ENCODE peak calls at places on chromosomes 11 and 22, in ten cellular contexts. R, K, T, E, V, L, H, U, Q and D are unnamed samples.

GRCh38 chr11:95154514-95154913 is 64.9 kb downstream of the ENDOD1 start:
- DNase-seq in R (no peak), K (peak), T (peak), E (no peak), V (peak), L (peak), H (no peak), U (peak), Q (peak), D (no peak)

GRCh38 chr11:32385998-32386397 is 49.3 kb downstream of the WT1 start:
- DNase-seq in R (peak), K (no peak), T (peak), E (no peak), V (no peak), L (no peak), H (no peak), U (peak), Q (peak), D (no peak)

GRCh38 chr11:4886186-4886585 is 4.5 kb downstream of the OR51T1 start:
- DNase-seq in R (no peak), K (no peak), T (no peak), E (no peak), V (no peak), L (no peak), H (no peak), U (no peak), Q (no peak), D (no peak)

GRCh38 chr22:28332410-28332809 is 347.2 kb downstream of the TTC28 start:
- DNase-seq in R (no peak), K (no peak), T (no peak), E (no peak), V (no peak), L (no peak), H (no peak), U (no peak), Q (no peak), D (no peak)

GRCh38 chr22:18067548-18068341 is 10.0 kb upstream of the PEX26 start:
- DNase-seq in R (no peak), K (no peak), T (no peak), E (no peak), V (no peak), L (no peak), H (no peak), U (no peak), Q (no peak), D (no peak)

GRCh38 chr11:72750086-72750485 is 2.1 kb downstream of the ARAP1 start:
- DNase-seq in R (no peak), K (no peak), T (no peak), E (no peak), V (no peak), L (no peak), H (peak), U (no peak), Q (no peak), D (no peak)

GRCh38 chr11:65169164-65169641 is 830 bp upstream of the SPDYC start:
- DNase-seq in R (no peak), K (no peak), T (no peak), E (no peak), V (no peak), L (no peak), H (no peak), U (no peak), Q (no peak), D (no peak)

GRCh38 chr11:488992-489391 is 18.1 kb downstream of the RNH1 start:
- DNase-seq in R (no peak), K (no peak), T (no peak), E (no peak), V (no peak), L (no peak), H (no peak), U (no peak), Q (peak), D (no peak)

GRCh38 chr22:37163618-37164534 is 14.2 kb upstream of the IL2RB start:
- DNase-seq in R (no peak), K (peak), T (no peak), E (no peak), V (no peak), L (peak), H (no peak), U (no peak), Q (no peak), D (no peak)

GRCh38 chr11:59197990-59198389 is 14.7 kb downstream of the MPEG1 start:
- DNase-seq in R (peak), K (no peak), T (no peak), E (no peak), V (no peak), L (no peak), H (peak), U (peak), Q (no peak), D (no peak)

GRCh38 chr11:121889168-121889567 is 226.8 kb downstream of the BLID start:
- DNase-seq in R (no peak), K (no peak), T (no peak), E (no peak), V (no peak), L (no peak), H (no peak), U (no peak), Q (no peak), D (no peak)

GRCh38 chr11:120128392-120129172 is 9.3 kb downstream of the TRIM29 start:
- DNase-seq in R (peak), K (no peak), T (no peak), E (no peak), V (no peak), L (no peak), H (no peak), U (no peak), Q (no peak), D (peak)

GRCh38 chr11:15095736-15096228 is 18.9 kb upstream of the INSC start:
- DNase-seq in R (peak), K (no peak), T (no peak), E (no peak), V (no peak), L (no peak), H (no peak), U (no peak), Q (no peak), D (no peak)

GRCh38 chr22:39292561-39293074 is 26.8 kb downstream of the RPL3 start:
- DNase-seq in R (peak), K (no peak), T (no peak), E (peak), V (no peak), L (peak), H (peak), U (no peak), Q (peak), D (peak)

GRCh38 chr11:87477321-87477720 is 439.6 kb downstream of the TMEM135 start:
- DNase-seq in R (no peak), K (no peak), T (no peak), E (no peak), V (no peak), L (no peak), H (no peak), U (no peak), Q (no peak), D (no peak)

GRCh38 chr22:20238567-20239062 is 29.5 kb downstream of the RTN4R start:
- DNase-seq in R (no peak), K (peak), T (peak), E (no peak), V (no peak), L (peak), H (peak), U (peak), Q (peak), D (no peak)

GRCh38 chr11:65662802-65663633 is at the start of gene RELA:
- DNase-seq in R (peak), K (peak), T (peak), E (peak), V (peak), L (peak), H (peak), U (peak), Q (peak), D (peak)

GRCh38 chr22:42547562-42547961 is 6.2 kb upstream of the SERHL2 start:
- DNase-seq in R (no peak), K (no peak), T (no peak), E (no peak), V (no peak), L (no peak), H (no peak), U (no peak), Q (no peak), D (no peak)

GRCh38 chr11:96827164-96827563 is 437.4 kb downstream of the JRKL start:
- DNase-seq in R (peak), K (no peak), T (no peak), E (no peak), V (no peak), L (no peak), H (no peak), U (peak), Q (peak), D (no peak)

GRCh38 chr11:111426615-111427014 is 47.5 kb upstream of the POU2AF1 start:
- DNase-seq in R (no peak), K (no peak), T (no peak), E (no peak), V (no peak), L (no peak), H (no peak), U (no peak), Q (no peak), D (no peak)

GRCh38 chr11:8233691-8234424 is 29.8 kb downstream of the LMO1 start:
- DNase-seq in R (no peak), K (no peak), T (no peak), E (no peak), V (no peak), L (no peak), H (no peak), U (peak), Q (no peak), D (no peak)

GRCh38 chr22:28547132-28547842 is 132.4 kb downstream of the TTC28 start:
- DNase-seq in R (peak), K (no peak), T (no peak), E (no peak), V (no peak), L (no peak), H (no peak), U (peak), Q (no peak), D (peak)

GRCh38 chr11:129323896-129324522 is 51.6 kb upstream of the BARX2 start:
- DNase-seq in R (no peak), K (no peak), T (no peak), E (peak), V (no peak), L (no peak), H (no peak), U (peak), Q (no peak), D (no peak)

GRCh38 chr11:104946907-104947306 is 21.5 kb downstream of the CASP4 start:
- DNase-seq in R (peak), K (no peak), T (peak), E (no peak), V (no peak), L (no peak), H (no peak), U (peak), Q (peak), D (no peak)

GRCh38 chr11:63892233-63892632 is 24.7 kb downstream of the RCOR2 start:
- DNase-seq in R (peak), K (no peak), T (no peak), E (no peak), V (no peak), L (no peak), H (no peak), U (no peak), Q (no peak), D (no peak)

GRCh38 chr11:2890466-2891241 is 5.1 kb upstream of the CDKN1C start:
- DNase-seq in R (no peak), K (no peak), T (no peak), E (no peak), V (no peak), L (no peak), H (no peak), U (no peak), Q (no peak), D (no peak)

GRCh38 chr22:19825904-19826618 is 28.6 kb downstream of the GNB1L start:
- DNase-seq in R (no peak), K (no peak), T (no peak), E (no peak), V (no peak), L (no peak), H (no peak), U (no peak), Q (no peak), D (no peak)

GRCh38 chr22:40247976-40248375 is 70.3 kb downstream of the TNRC6B start:
- DNase-seq in R (no peak), K (peak), T (no peak), E (no peak), V (no peak), L (peak), H (no peak), U (no peak), Q (no peak), D (no peak)

GRCh38 chr11:2383823-2384722 is 7.0 kb downstream of the CD81 start:
- DNase-seq in R (no peak), K (no peak), T (no peak), E (no peak), V (no peak), L (peak), H (no peak), U (no peak), Q (peak), D (no peak)